ENCODE peak calls at places on chromosomes 4 and X, in seven cellular contexts. One of them, this sample, is unnamed.

GRCh38 chr4:100786481-100786880 is 268.7 kb upstream of the EMCN start:
- DNase-seq in HCT116: no peak
- DNase-seq in GM12878: no peak
- DNase-seq in K562: no peak
- DNase-seq in H1: no peak
- DNase-seq in T47D: no peak
- DNase-seq in HepG2: no peak
- DNase-seq in this sample: no peak

GRCh38 chr4:85970535-85970934 is 389.3 kb downstream of the MAPK10 start:
- DNase-seq in HCT116: no peak
- DNase-seq in GM12878: no peak
- DNase-seq in K562: no peak
- DNase-seq in H1: no peak
- DNase-seq in T47D: no peak
- DNase-seq in HepG2: no peak
- DNase-seq in this sample: no peak

GRCh38 chr4:15078682-15079642 is 76.7 kb downstream of the CPEB2 start:
- DNase-seq in HCT116: no peak
- DNase-seq in GM12878: no peak
- DNase-seq in K562: no peak
- DNase-seq in H1: no peak
- DNase-seq in T47D: no peak
- DNase-seq in HepG2: no peak
- DNase-seq in this sample: no peak

GRCh38 chr4:145933134-145933533 is 5.5 kb downstream of the ZNF827 start:
- DNase-seq in HCT116: no peak
- DNase-seq in GM12878: no peak
- DNase-seq in K562: no peak
- DNase-seq in H1: no peak
- DNase-seq in T47D: no peak
- DNase-seq in HepG2: no peak
- DNase-seq in this sample: no peak

GRCh38 chrX:139200793-139201192 is 329.7 kb upstream of the F9 start:
- DNase-seq in HCT116: no peak
- DNase-seq in GM12878: no peak
- DNase-seq in K562: no peak
- DNase-seq in H1: no peak
- DNase-seq in T47D: no peak
- DNase-seq in HepG2: no peak
- DNase-seq in this sample: no peak

GRCh38 chr4:8159522-8160232 is 1.1 kb upstream of the ABLIM2 start:
- DNase-seq in HCT116: no peak
- DNase-seq in GM12878: no peak
- DNase-seq in K562: no peak
- DNase-seq in H1: no peak
- DNase-seq in T47D: no peak
- DNase-seq in HepG2: no peak
- DNase-seq in this sample: no peak

GRCh38 chr4:139769355-139769754 is 103.7 kb downstream of the MGST2 start:
- DNase-seq in HCT116: no peak
- DNase-seq in GM12878: no peak
- DNase-seq in K562: no peak
- DNase-seq in H1: no peak
- DNase-seq in T47D: no peak
- DNase-seq in HepG2: no peak
- DNase-seq in this sample: no peak

GRCh38 chr4:65089666-65090065 is 580.6 kb downstream of the EPHA5 start:
- DNase-seq in HCT116: no peak
- DNase-seq in GM12878: no peak
- DNase-seq in K562: no peak
- DNase-seq in H1: no peak
- DNase-seq in T47D: no peak
- DNase-seq in HepG2: no peak
- DNase-seq in this sample: no peak

GRCh38 chrX:118211891-118212816 is 95.5 kb upstream of the KLHL13 start:
- DNase-seq in HCT116: no peak
- DNase-seq in GM12878: no peak
- DNase-seq in K562: no peak
- DNase-seq in H1: no peak
- DNase-seq in T47D: no peak
- DNase-seq in HepG2: no peak
- DNase-seq in this sample: no peak

GRCh38 chr4:180674629-180675367 is 1568.4 kb upstream of the TENM3 start:
- DNase-seq in HCT116: no peak
- DNase-seq in GM12878: no peak
- DNase-seq in K562: no peak
- DNase-seq in H1: no peak
- DNase-seq in T47D: no peak
- DNase-seq in HepG2: no peak
- DNase-seq in this sample: no peak

GRCh38 chr4:152678841-152679240 is 956 bp downstream of the TMEM154 start:
- DNase-seq in HCT116: no peak
- DNase-seq in GM12878: no peak
- DNase-seq in K562: no peak
- DNase-seq in H1: no peak
- DNase-seq in T47D: peak
- DNase-seq in HepG2: no peak
- DNase-seq in this sample: no peak

GRCh38 chr4:11623726-11624037 is 195.0 kb upstream of the HS3ST1 start:
- DNase-seq in HCT116: no peak
- DNase-seq in GM12878: no peak
- DNase-seq in K562: no peak
- DNase-seq in H1: no peak
- DNase-seq in T47D: peak
- DNase-seq in HepG2: no peak
- DNase-seq in this sample: no peak

GRCh38 chrX:47836164-47837072 is at the start of gene ZNF81:
- DNase-seq in HCT116: peak
- DNase-seq in GM12878: peak
- DNase-seq in K562: peak
- DNase-seq in H1: peak
- DNase-seq in T47D: peak
- DNase-seq in HepG2: peak
- DNase-seq in this sample: peak

GRCh38 chr4:167989815-167990214 is 102.5 kb upstream of the ANXA10 start:
- DNase-seq in HCT116: peak
- DNase-seq in GM12878: no peak
- DNase-seq in K562: no peak
- DNase-seq in H1: no peak
- DNase-seq in T47D: no peak
- DNase-seq in HepG2: no peak
- DNase-seq in this sample: no peak
- TF ChIP-seq JUND in HCT116: no peak
- TF ChIP-seq JUND in GM12878: no peak
- TF ChIP-seq JUND in K562: no peak
- TF ChIP-seq JUND in H1: no peak
- TF ChIP-seq JUND in T47D: no peak
- TF ChIP-seq JUND in HepG2: no peak
- TF ChIP-seq JUND in this sample: no peak

GRCh38 chr4:1788254-1788973 is 4.7 kb upstream of the FGFR3 start:
- DNase-seq in HCT116: no peak
- DNase-seq in GM12878: no peak
- DNase-seq in K562: peak
- DNase-seq in H1: no peak
- DNase-seq in T47D: no peak
- DNase-seq in HepG2: no peak
- DNase-seq in this sample: no peak
- TF ChIP-seq JUND in HCT116: no peak
- TF ChIP-seq JUND in GM12878: no peak
- TF ChIP-seq JUND in K562: peak
- TF ChIP-seq JUND in H1: no peak
- TF ChIP-seq JUND in T47D: no peak
- TF ChIP-seq JUND in HepG2: no peak
- TF ChIP-seq JUND in this sample: no peak

GRCh38 chr4:138224614-138225013 is 17.5 kb downstream of the SLC7A11 start:
- DNase-seq in HCT116: no peak
- DNase-seq in GM12878: no peak
- DNase-seq in K562: no peak
- DNase-seq in H1: no peak
- DNase-seq in T47D: no peak
- DNase-seq in HepG2: no peak
- DNase-seq in this sample: no peak
- TF ChIP-seq JUND in HCT116: no peak
- TF ChIP-seq JUND in GM12878: no peak
- TF ChIP-seq JUND in K562: no peak
- TF ChIP-seq JUND in H1: no peak
- TF ChIP-seq JUND in T47D: no peak
- TF ChIP-seq JUND in HepG2: no peak
- TF ChIP-seq JUND in this sample: no peak

DNA sequence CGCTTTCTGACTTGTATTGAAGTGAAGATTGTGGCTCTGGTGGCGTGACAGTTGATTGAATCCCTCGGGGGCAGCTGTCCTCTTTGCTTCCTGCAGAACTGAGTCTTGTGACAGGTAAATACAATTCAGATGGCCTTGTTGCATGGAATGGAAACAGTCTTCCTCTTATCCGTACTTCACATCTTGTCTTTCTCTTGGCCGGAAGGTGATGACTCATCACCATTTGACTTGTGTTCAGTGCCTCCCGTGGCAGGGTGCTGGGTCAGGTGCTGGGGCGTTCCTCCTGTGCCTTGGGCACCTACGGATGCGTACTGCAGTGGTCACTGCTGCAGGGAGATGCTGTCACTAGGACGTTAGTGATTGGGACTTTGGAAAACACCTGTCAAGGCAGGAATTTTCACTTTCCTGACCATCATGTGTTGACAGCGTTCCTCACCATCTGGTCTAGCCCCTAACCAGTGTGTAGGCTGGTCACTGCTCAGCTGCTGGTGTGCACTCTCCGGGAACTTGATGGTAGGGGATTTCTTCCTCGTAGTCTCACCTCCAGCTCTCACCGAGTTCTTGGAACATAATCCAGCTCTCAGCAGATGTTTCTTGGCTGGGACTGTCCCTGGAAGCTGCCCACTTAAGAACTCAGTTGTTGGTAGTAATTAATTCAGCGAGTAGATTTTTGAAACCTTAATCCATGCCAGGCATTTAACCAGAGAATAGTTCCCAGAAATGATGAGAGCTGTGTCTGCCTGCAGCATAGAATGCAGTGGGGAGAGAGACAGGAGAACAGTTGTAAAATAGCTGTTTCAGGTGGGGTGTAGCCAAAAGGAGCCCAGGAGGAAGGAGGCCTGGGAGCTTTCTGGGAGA is 7.2 kb downstream of the TBC1D14 start:
- DNase-seq in HCT116: peak
- DNase-seq in GM12878: no peak
- DNase-seq in K562: peak
- DNase-seq in H1: no peak
- DNase-seq in T47D: no peak
- DNase-seq in HepG2: no peak
- DNase-seq in this sample: no peak
- TF ChIP-seq JUND in HCT116: no peak
- TF ChIP-seq JUND in GM12878: no peak
- TF ChIP-seq JUND in K562: peak
- TF ChIP-seq JUND in H1: peak
- TF ChIP-seq JUND in T47D: peak
- TF ChIP-seq JUND in HepG2: peak
- TF ChIP-seq JUND in this sample: no peak

GRCh38 chrX:39214380-39215126 is 413.3 kb downstream of the MID1IP1 start:
- DNase-seq in HCT116: no peak
- DNase-seq in GM12878: no peak
- DNase-seq in K562: no peak
- DNase-seq in H1: no peak
- DNase-seq in T47D: no peak
- DNase-seq in HepG2: no peak
- DNase-seq in this sample: no peak
- TF ChIP-seq JUND in HCT116: no peak
- TF ChIP-seq JUND in GM12878: no peak
- TF ChIP-seq JUND in K562: no peak
- TF ChIP-seq JUND in H1: no peak
- TF ChIP-seq JUND in T47D: no peak
- TF ChIP-seq JUND in HepG2: no peak
- TF ChIP-seq JUND in this sample: no peak

GRCh38 chr4:167614866-167615265 is 380.6 kb upstream of the SPOCK3 start:
- DNase-seq in HCT116: no peak
- DNase-seq in GM12878: no peak
- DNase-seq in K562: no peak
- DNase-seq in H1: no peak
- DNase-seq in T47D: no peak
- DNase-seq in HepG2: no peak
- DNase-seq in this sample: no peak
- TF ChIP-seq JUND in HCT116: no peak
- TF ChIP-seq JUND in GM12878: no peak
- TF ChIP-seq JUND in K562: no peak
- TF ChIP-seq JUND in H1: no peak
- TF ChIP-seq JUND in T47D: no peak
- TF ChIP-seq JUND in HepG2: no peak
- TF ChIP-seq JUND in this sample: no peak

GRCh38 chr4:116599859-116600258 is 485.5 kb downstream of the TRAM1L1 start:
- DNase-seq in HCT116: no peak
- DNase-seq in GM12878: no peak
- DNase-seq in K562: no peak
- DNase-seq in H1: peak
- DNase-seq in T47D: no peak
- DNase-seq in HepG2: no peak
- DNase-seq in this sample: no peak

GRCh38 chr4:116598980-116599789 is 486.2 kb downstream of the TRAM1L1 start:
- DNase-seq in HCT116: no peak
- DNase-seq in GM12878: no peak
- DNase-seq in K562: no peak
- DNase-seq in H1: no peak
- DNase-seq in T47D: no peak
- DNase-seq in HepG2: no peak
- DNase-seq in this sample: no peak

GRCh38 chr4:116603096-116603495 is 482.3 kb downstream of the TRAM1L1 start:
- DNase-seq in HCT116: peak
- DNase-seq in GM12878: no peak
- DNase-seq in K562: no peak
- DNase-seq in H1: no peak
- DNase-seq in T47D: no peak
- DNase-seq in HepG2: no peak
- DNase-seq in this sample: no peak

GRCh38 chr4:116598155-116598979 is 487.0 kb downstream of the TRAM1L1 start:
- DNase-seq in HCT116: no peak
- DNase-seq in GM12878: no peak
- DNase-seq in K562: no peak
- DNase-seq in H1: no peak
- DNase-seq in T47D: no peak
- DNase-seq in HepG2: no peak
- DNase-seq in this sample: no peak
- TF ChIP-seq JUND in HCT116: no peak
- TF ChIP-seq JUND in GM12878: no peak
- TF ChIP-seq JUND in K562: no peak
- TF ChIP-seq JUND in H1: no peak
- TF ChIP-seq JUND in T47D: no peak
- TF ChIP-seq JUND in HepG2: no peak
- TF ChIP-seq JUND in this sample: no peak

This sample was measured in SK-N-SH.